ENCODE peak calls at places on chromosomes 1 and 21, in nine cellular contexts. H is uterus; C is endothelial cell of umbilical vein; O is lower leg skin; I is CD8-positive, alpha-beta T cell; R is tibial artery; B is CD4-positive, alpha-beta memory T cell; U is left ventricle myocardium inferior; M is HFF-Myc. F is an unnamed sample.

GRCh38 chr1:41320860-41321259 is 40.4 kb upstream of the FOXO6 start:
- DNase-seq in H (no peak), C (no peak), O (no peak), I (no peak), R (no peak), B (no peak), U (no peak), M (no peak), F (no peak)

GRCh38 chr1:1597275-1597930 is 2.5 kb downstream of the FNDC10 start:
- DNase-seq in H (no peak), C (no peak), O (no peak), I (peak; percentile 28), R (no peak), B (no peak), U (no peak), M (no peak), F (no peak)

GRCh38 chr1:204453141-204453772 is 41.3 kb downstream of the PIK3C2B start:
- DNase-seq in H (no peak), C (peak; percentile 62), O (no peak), I (peak; percentile 91), R (no peak), B (peak; percentile 79), U (no peak), M (no peak), F (no peak)

GRCh38 chr1:243680861-243681260 is 169.2 kb downstream of the AKT3 start:
- DNase-seq in H (no peak), C (no peak), O (no peak), I (no peak), R (no peak), B (no peak), U (no peak), M (no peak), F (no peak)

GRCh38 chr21:25342811-25343210 is 264.5 kb downstream of the MRPL39 start:
- DNase-seq in H (no peak), C (no peak), O (no peak), I (no peak), R (no peak), B (no peak), U (no peak), M (no peak), F (no peak)

GRCh38 chr1:3924871-3925655 is 25.0 kb upstream of the C1orf174 start:
- DNase-seq in H (no peak), C (no peak), O (no peak), I (no peak), R (no peak), B (no peak), U (no peak), M (no peak), F (no peak)

GRCh38 chr21:15964181-15964855 is 234.5 kb downstream of the USP25 start:
- DNase-seq in H (no peak), C (no peak), O (no peak), I (no peak), R (no peak), B (no peak), U (no peak), M (no peak), F (no peak)

GRCh38 chr1:10646347-10646861 is 150.0 kb downstream of the CASZ1 start:
- DNase-seq in H (no peak), C (peak; percentile 13), O (no peak), I (no peak), R (no peak), B (no peak), U (peak; percentile 70), M (no peak), F (no peak)

GRCh38 chr1:77991638-77992037 is 12.8 kb upstream of the FUBP1 start:
- DNase-seq in H (no peak), C (no peak), O (no peak), I (no peak), R (no peak), B (no peak), U (no peak), M (no peak), F (no peak)

GRCh38 chr1:77987942-77988341 is 9.1 kb upstream of the FUBP1 start:
- DNase-seq in H (no peak), C (no peak), O (no peak), I (no peak), R (no peak), B (no peak), U (no peak), M (no peak), F (no peak)

GRCh38 chr1:77986810-77987209 is 7.9 kb upstream of the FUBP1 start:
- DNase-seq in H (no peak), C (no peak), O (no peak), I (no peak), R (no peak), B (no peak), U (no peak), M (no peak), F (no peak)

GRCh38 chr1:77990629-77991204 is 11.8 kb upstream of the FUBP1 start:
- DNase-seq in H (no peak), C (no peak), O (no peak), I (no peak), R (no peak), B (no peak), U (no peak), M (no peak), F (no peak)

GRCh38 chr1:77989762-77990161 is 10.9 kb upstream of the FUBP1 start:
- DNase-seq in H (no peak), C (no peak), O (no peak), I (no peak), R (no peak), B (no peak), U (no peak), M (no peak), F (no peak)
- H3K4me3 ChIP-seq in H (no peak overlapping the region), C (no peak overlapping the region), O (no peak overlapping the region), I (no peak overlapping the region), R (no peak overlapping the region), B (no peak overlapping the region), U (no peak overlapping the region), M (no peak overlapping the region), F (no peak overlapping the region)

GRCh38 chr1:212293579-212293978 is 8.4 kb downstream of the PPP2R5A start:
- DNase-seq in H (no peak), C (peak; percentile 38), O (no peak), I (no peak), R (no peak), B (no peak), U (no peak), M (no peak), F (no peak)

GRCh38 chr1:212292250-212292924 is 7.2 kb downstream of the PPP2R5A start:
- DNase-seq in H (no peak), C (no peak), O (no peak), I (no peak), R (no peak), B (no peak), U (no peak), M (no peak), F (no peak)

GRCh38 chr1:212295579-212295978 is 10.4 kb downstream of the PPP2R5A start:
- DNase-seq in H (no peak), C (no peak), O (no peak), I (no peak), R (no peak), B (no peak), U (no peak), M (no peak), F (no peak)

GRCh38 chr1:212297338-212297737 is 12.1 kb downstream of the PPP2R5A start:
- DNase-seq in H (no peak), C (no peak), O (no peak), I (no peak), R (no peak), B (no peak), U (no peak), M (no peak), F (no peak)

DNA sequence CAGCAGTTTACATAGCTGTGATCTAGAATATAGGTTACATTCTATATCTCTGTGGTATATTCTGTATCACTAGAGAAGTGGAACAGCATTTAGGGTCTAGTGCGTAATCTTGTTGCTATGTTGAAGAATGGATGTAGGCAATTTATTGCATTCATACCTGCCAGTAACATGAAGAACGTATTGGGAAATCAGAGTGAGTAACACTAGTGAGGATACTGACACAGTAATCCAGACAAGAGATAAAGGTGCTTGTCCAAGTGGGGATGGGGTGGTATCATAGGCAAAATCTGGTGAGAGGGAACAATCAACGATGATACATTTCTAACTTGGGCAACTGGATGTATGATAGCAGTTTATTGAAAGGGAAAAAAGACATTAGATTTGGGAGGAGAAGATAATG is 9.8 kb downstream of the PPP2R5A start:
- DNase-seq in H (no peak), C (no peak), O (no peak), I (no peak), R (no peak), B (no peak), U (no peak), M (no peak), F (no peak)
- H3K4me3 ChIP-seq in H (no peak overlapping the region), C (no peak overlapping the region), O (no peak overlapping the region), I (no peak overlapping the region), R (no peak overlapping the region), B (no peak overlapping the region), U (no peak overlapping the region), M (no peak overlapping the region), F (no peak overlapping the region)

GRCh38 chr1:185570962-185571361 is 163.2 kb upstream of the HMCN1 start:
- DNase-seq in H (no peak), C (no peak), O (no peak), I (peak; percentile 28), R (no peak), B (peak; percentile 19), U (no peak), M (no peak), F (no peak)

GRCh38 chr1:185565314-185565713 is 168.9 kb upstream of the HMCN1 start:
- DNase-seq in H (no peak), C (no peak), O (no peak), I (no peak), R (no peak), B (no peak), U (no peak), M (no peak), F (no peak)

GRCh38 chr1:185567438-185567837 is 166.8 kb upstream of the HMCN1 start:
- DNase-seq in H (no peak), C (no peak), O (no peak), I (no peak), R (no peak), B (no peak), U (no peak), M (no peak), F (no peak)

GRCh38 chr1:185567006-185567405 is 167.2 kb upstream of the HMCN1 start:
- DNase-seq in H (no peak), C (peak; percentile 87), O (no peak), I (peak; percentile 69), R (no peak), B (peak; percentile 89), U (no peak), M (no peak), F (no peak)

DNA sequence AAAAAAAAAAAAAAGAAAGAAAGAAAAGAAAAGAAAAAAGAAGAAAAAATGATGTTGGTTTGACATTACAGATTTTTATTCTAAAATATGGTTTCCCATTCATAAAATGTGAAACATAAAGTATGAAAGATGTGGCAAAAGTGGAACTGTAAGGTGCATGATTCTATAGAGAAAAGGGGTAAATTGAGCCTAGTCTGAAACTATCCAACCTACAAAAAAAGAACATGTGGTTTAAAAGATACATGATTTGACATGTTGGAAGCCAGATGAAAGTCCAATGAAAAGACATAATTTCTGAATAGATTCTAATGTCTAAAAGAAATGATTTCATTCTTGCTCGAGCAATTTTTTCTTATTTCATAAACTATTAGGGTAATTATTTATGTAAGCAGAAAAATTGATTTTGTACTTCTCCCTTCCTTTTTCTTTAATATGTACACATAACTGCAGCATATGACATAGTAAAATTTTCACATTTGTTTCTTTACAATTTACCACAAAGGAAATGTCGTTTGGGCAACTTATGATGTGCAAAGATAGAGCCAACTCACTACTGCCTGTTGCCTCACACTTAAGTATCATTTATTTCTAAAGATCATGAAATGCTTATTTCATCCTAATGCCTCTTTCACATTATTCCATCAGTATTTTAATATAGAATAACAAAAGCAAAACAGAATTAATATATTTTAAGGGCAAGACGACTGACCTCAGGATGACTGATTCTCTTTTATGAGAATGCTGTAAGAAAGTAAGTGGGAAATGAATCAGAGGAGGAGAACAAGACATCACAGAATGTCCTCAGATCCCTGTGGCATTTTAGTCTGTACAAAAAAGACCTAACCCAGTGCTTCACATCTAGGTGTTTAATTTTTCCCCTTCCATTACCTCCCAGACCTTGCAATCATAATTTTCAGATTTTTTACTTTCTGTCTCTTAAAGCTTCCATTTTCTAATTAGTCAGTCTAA is 165.8 kb upstream of the HMCN1 start:
- DNase-seq in H (no peak), C (no peak), O (no peak), I (no peak), R (no peak), B (peak; percentile 43), U (no peak), M (no peak), F (no peak)
- H3K4me3 ChIP-seq in H (no peak overlapping the region), C (no peak overlapping the region), O (no peak overlapping the region), I (no peak overlapping the region), R (no peak overlapping the region), B (no peak overlapping the region), U (no peak overlapping the region), M (no peak overlapping the region), F (no peak overlapping the region)

GRCh38 chr1:180952657-180953013 is 39.9 kb downstream of the KIAA1614 start:
- DNase-seq in H (no peak), C (no peak), O (no peak), I (no peak), R (peak; percentile 53), B (no peak), U (no peak), M (no peak), F (no peak)

GRCh38 chr1:180953791-180954721 is 41.4 kb downstream of the KIAA1614 start:
- DNase-seq in H (peak; percentile 72), C (peak; percentile 69), O (peak; percentile 93), I (peak; percentile 61), R (peak; percentile 75), B (peak; percentile 70), U (peak; percentile 65), M (peak; percentile 19), F (peak; percentile 25)

GRCh38 chr1:180956028-180956640 is 43.4 kb downstream of the KIAA1614 start:
- DNase-seq in H (no peak), C (no peak), O (no peak), I (no peak), R (no peak), B (no peak), U (no peak), M (no peak), F (no peak)

GRCh38 chr1:180953291-180953747 is 40.6 kb downstream of the KIAA1614 start:
- DNase-seq in H (no peak), C (no peak), O (no peak), I (no peak), R (peak; percentile 63), B (no peak), U (no peak), M (no peak), F (no peak)

GRCh38 chr1:180954766-180955165 is 42.1 kb downstream of the KIAA1614 start:
- DNase-seq in H (no peak), C (no peak), O (no peak), I (no peak), R (no peak), B (no peak), U (no peak), M (no peak), F (no peak)
- H3K4me3 ChIP-seq in H (no peak overlapping the region), C (no peak overlapping the region), O (no peak overlapping the region), I (peak overlapping the region; percentile 69), R (peak overlapping the region; percentile 53), B (no peak overlapping the region), U (peak overlapping the region; percentile 74), M (no peak overlapping the region), F (peak overlapping the region; percentile 41)